ENCODE peak calls at places on chromosome 13, in nine cellular contexts. V, L, E, A, Z, W, J, Y and M are unnamed samples.

GRCh38 chr13:90908792-90909191 is 438.7 kb upstream of the MIR17HG start:
- DNase-seq in V (no peak), L (no peak), E (no peak), A (no peak), Z (no peak), W (no peak), J (no peak), Y (no peak), M (no peak)

GRCh38 chr13:114140131-114140908 is 7.9 kb upstream of the RASA3 start:
- DNase-seq in V (no peak), L (no peak), E (no peak), A (no peak), Z (no peak), W (no peak), J (no peak), Y (no peak), M (no peak)

GRCh38 chr13:95411641-95412040 is 110.4 kb upstream of the ABCC4 start:
- DNase-seq in V (no peak), L (no peak), E (peak; percentile 92), A (peak; percentile 15), Z (no peak), W (no peak), J (no peak), Y (no peak), M (no peak)

GRCh38 chr13:71860547-71861131 is 6.4 kb downstream of the DACH1 start:
- DNase-seq in V (no peak), L (peak; percentile 5), E (no peak), A (no peak), Z (no peak), W (no peak), J (no peak), Y (no peak), M (no peak)

GRCh38 chr13:23086951-23087350 is 93.8 kb upstream of the SGCG start:
- DNase-seq in V (no peak), L (no peak), E (peak; percentile 27), A (no peak), Z (no peak), W (no peak), J (no peak), Y (no peak), M (no peak)

GRCh38 chr13:19058566-19058965 is 123.1 kb downstream of the TUBA3C start:
- DNase-seq in V (no peak), L (no peak), E (no peak), A (no peak), Z (no peak), W (no peak), J (no peak), Y (no peak), M (no peak)

GRCh38 chr13:100573121-100573520 is 15.5 kb downstream of the GGACT start:
- DNase-seq in V (peak; percentile 67), L (peak; percentile 68), E (peak; percentile 58), A (peak; percentile 11), Z (peak; percentile 83), W (peak; percentile 91), J (peak; percentile 20), Y (peak; percentile 60), M (peak; percentile 89)

GRCh38 chr13:51674276-51674675 is 90.0 kb downstream of the WDFY2 start:
- DNase-seq in V (no peak), L (no peak), E (no peak), A (no peak), Z (no peak), W (no peak), J (peak; percentile 89), Y (no peak), M (no peak)

GRCh38 chr13:110307697-110308376 is 753 bp downstream of the COL4A2 start:
- DNase-seq in V (no peak), L (no peak), E (peak; percentile 55), A (peak; percentile 59), Z (no peak), W (no peak), J (peak; percentile 55), Y (no peak), M (no peak)